ENCODE peak calls at places on chromosomes 16 and 17, in ten cellular contexts. P is A549; R is upper lobe of left lung; X is osteoblast; T is CD8-positive, alpha-beta T cell; A is cardiac muscle cell; S is adrenal gland; F is ascending aorta; O is heart right ventricle; W is fibroblast of lung. J is an unnamed sample. For H3K4me1, the result is how much of the 10 kb centered on the place peaks cover.

GRCh38 chr16:19680972-19681371 is 37.1 kb downstream of the KNOP1 start:
- DNase-seq in P (no peak), R (no peak), X (no peak), T (no peak), A (no peak), S (no peak), F (no peak), O (no peak), W (no peak), J (no peak)

GRCh38 chr16:46688101-46688656 is 799 bp downstream of the VPS35 start:
- DNase-seq in P (no peak), R (peak), X (no peak), T (no peak), A (no peak), S (no peak), F (peak), O (peak), W (no peak), J (peak)

GRCh38 chr17:22496450-22496849 is 804.1 kb downstream of the KCNJ18 start:
- DNase-seq in P (no peak), R (no peak), X (no peak), T (no peak), A (no peak), S (no peak), F (no peak), O (no peak), W (no peak), J (no peak)

GRCh38 chr16:31106509-31107464 is 1.4 kb upstream of the BCKDK start:
- DNase-seq in P (no peak), R (no peak), X (peak), T (no peak), A (no peak), S (no peak), F (no peak), O (no peak), W (no peak), J (no peak)

GRCh38 chr17:6901086-6901485 is 69.6 kb upstream of the TEKT1 start:
- DNase-seq in P (no peak), R (no peak), X (peak), T (no peak), A (no peak), S (no peak), F (no peak), O (no peak), W (no peak), J (no peak)

GRCh38 chr17:74325743-74326379 is at the start of gene KIF19:
- DNase-seq in P (no peak), R (peak), X (peak), T (peak), A (peak), S (peak), F (no peak), O (peak), W (no peak), J (peak)

GRCh38 chr16:11253009-11253994 is 2.7 kb downstream of the SOCS1 start:
- DNase-seq in P (no peak), R (no peak), X (peak), T (peak), A (no peak), S (no peak), F (no peak), O (no peak), W (peak), J (no peak)

GRCh38 chr17:79990051-79990592 is 45.5 kb downstream of the TBC1D16 start:
- DNase-seq in P (no peak), R (no peak), X (peak), T (no peak), A (peak), S (no peak), F (no peak), O (no peak), W (no peak), J (peak)

GRCh38 chr16:68782198-68783174 is 45.4 kb downstream of the CDH1 start:
- DNase-seq in P (no peak), R (peak), X (no peak), T (no peak), A (no peak), S (no peak), F (no peak), O (no peak), W (no peak), J (no peak)

GRCh38 chr17:49486012-49486641 is 9.0 kb upstream of the NGFR start:
- DNase-seq in P (no peak), R (no peak), X (no peak), T (no peak), A (peak), S (no peak), F (no peak), O (no peak), W (no peak), J (no peak)

GRCh38 chr16:17307501-17307900 is 163.3 kb downstream of the XYLT1 start:
- DNase-seq in P (no peak), R (no peak), X (no peak), T (no peak), A (no peak), S (no peak), F (no peak), O (no peak), W (no peak), J (no peak)

GRCh38 chr16:21184834-21185233 is 26.4 kb downstream of the LDAF1 start:
- DNase-seq in P (no peak), R (no peak), X (no peak), T (no peak), A (no peak), S (no peak), F (no peak), O (no peak), W (no peak), J (no peak)

GRCh38 chr17:36849871-36850348 is 87.4 kb upstream of the LHX1 start:
- DNase-seq in P (peak), R (no peak), X (no peak), T (no peak), A (peak), S (no peak), F (no peak), O (no peak), W (peak), J (no peak)

GRCh38 chr16:84177740-84178070 is 9.2 kb downstream of the TAF1C start:
- DNase-seq in P (no peak), R (no peak), X (peak), T (no peak), A (no peak), S (peak), F (no peak), O (no peak), W (no peak), J (no peak)

GRCh38 chr16:54506691-54507090 is 220.1 kb upstream of the IRX3 start:
- DNase-seq in P (no peak), R (peak), X (no peak), T (no peak), A (peak), S (no peak), F (no peak), O (no peak), W (no peak), J (no peak)

GRCh38 chr17:12107905-12108304 is 87.2 kb downstream of the MAP2K4 start:
- DNase-seq in P (no peak), R (no peak), X (no peak), T (no peak), A (no peak), S (no peak), F (no peak), O (no peak), W (peak), J (no peak)

GRCh38 chr17:41632482-41633105 is 8.2 kb upstream of the KRT17 start:
- DNase-seq in P (no peak), R (no peak), X (peak), T (no peak), A (no peak), S (no peak), F (no peak), O (no peak), W (no peak), J (no peak)

GRCh38 chr16:10984509-10984908 is 40.1 kb downstream of the CLEC16A start:
- DNase-seq in P (no peak), R (no peak), X (peak), T (no peak), A (no peak), S (no peak), F (no peak), O (no peak), W (peak), J (no peak)

GRCh38 chr16:78695371-78695770 is 595.9 kb downstream of the WWOX start:
- DNase-seq in P (no peak), R (no peak), X (no peak), T (no peak), A (no peak), S (peak), F (no peak), O (no peak), W (no peak), J (no peak)

GRCh38 chr16:29821663-29822115 is 1.4 kb downstream of the MVP start:
- DNase-seq in P (peak), R (peak), X (peak), T (no peak), A (no peak), S (peak), F (no peak), O (no peak), W (peak), J (no peak)
- H3K4me3 ChIP-seq in P (peak), R (peak), X (peak), T (peak), A (no peak), S (peak), F (peak), O (peak), W (peak), J (peak)

GRCh38 chr16:89131783-89132182 is 38.1 kb downstream of the ACSF3 start:
- DNase-seq in P (no peak), R (no peak), X (no peak), T (no peak), A (no peak), S (no peak), F (no peak), O (no peak), W (no peak), J (no peak)
- H3K4me1 ChIP-seq in P (under half), R (under half), X (under half), T (under half), A (under half), S (under half), F (under half), O (under half), W (under half), J (under half)

GRCh38 chr16:24834459-24835335 is 11.1 kb upstream of the SLC5A11 start:
- DNase-seq in P (peak), R (no peak), X (peak), T (no peak), A (peak), S (no peak), F (no peak), O (no peak), W (peak), J (peak)
- TF ChIP-seq CTCF in P (peak), R (peak), X (peak), T (no peak), A (peak), S (no peak), F (no peak), O (peak), W (peak), J (peak)

GRCh38 chr16:2122429-2122828 is 13.3 kb downstream of the PKD1 start:
- DNase-seq in P (no peak), R (no peak), X (peak), T (no peak), A (no peak), S (no peak), F (no peak), O (no peak), W (no peak), J (no peak)

GRCh38 chr16:2121853-2122252 is 13.8 kb downstream of the PKD1 start:
- DNase-seq in P (no peak), R (no peak), X (peak), T (no peak), A (no peak), S (no peak), F (no peak), O (no peak), W (no peak), J (no peak)
- H3K4me3 ChIP-seq in P (no peak), R (no peak), X (no peak), T (no peak), A (no peak), S (no peak), F (peak), O (peak), W (no peak), J (no peak)

GRCh38 chr16:75072239-75072947 is 44.2 kb downstream of the LDHD start:
- DNase-seq in P (no peak), R (no peak), X (no peak), T (no peak), A (no peak), S (no peak), F (no peak), O (no peak), W (no peak), J (no peak)

GRCh38 chr16:75075688-75076268 is 40.8 kb downstream of the LDHD start:
- DNase-seq in P (no peak), R (no peak), X (no peak), T (no peak), A (no peak), S (no peak), F (no peak), O (no peak), W (no peak), J (no peak)

GRCh38 chr16:75073551-75074414 is 42.8 kb downstream of the LDHD start:
- DNase-seq in P (no peak), R (no peak), X (no peak), T (no peak), A (no peak), S (no peak), F (no peak), O (no peak), W (no peak), J (no peak)

GRCh38 chr16:75074415-75074793 is 42.2 kb downstream of the LDHD start:
- DNase-seq in P (no peak), R (no peak), X (no peak), T (no peak), A (no peak), S (no peak), F (no peak), O (no peak), W (no peak), J (no peak)

DNA sequence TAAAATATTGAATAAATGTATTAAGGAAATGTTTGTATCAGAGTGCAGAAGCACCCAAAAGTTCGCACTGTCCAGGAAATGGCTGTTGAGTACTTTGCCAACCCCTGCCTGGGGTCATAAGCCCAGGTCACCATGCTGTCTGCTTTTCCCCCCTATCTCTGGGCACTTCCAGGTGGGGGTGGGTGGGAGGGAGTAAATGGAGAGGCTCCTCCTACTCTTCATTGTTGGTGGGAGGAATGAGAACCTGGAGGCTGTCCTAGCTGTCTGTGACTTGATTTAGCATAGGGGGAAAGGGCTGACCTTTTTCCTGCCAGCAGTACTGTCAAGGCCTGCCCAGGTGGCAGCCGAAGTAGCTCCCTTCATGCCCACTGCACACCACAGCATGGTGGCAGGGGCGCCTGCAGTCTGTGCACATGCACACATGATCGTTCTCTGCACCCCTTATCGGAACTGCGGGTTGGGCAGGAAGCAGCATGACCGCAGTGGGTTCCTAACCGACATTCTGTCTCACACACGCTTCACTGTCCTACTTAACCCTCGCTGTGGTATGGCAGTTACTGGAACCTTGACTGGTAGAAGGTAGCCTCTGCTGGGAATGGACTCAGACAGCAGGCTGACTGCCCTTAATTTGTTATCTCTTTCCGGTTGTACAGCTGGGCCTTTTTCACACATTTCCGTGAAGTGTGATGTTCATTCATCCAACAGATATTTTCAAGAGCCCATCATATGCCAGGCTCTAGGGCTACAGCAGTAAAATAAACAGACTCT is 41.5 kb downstream of the LDHD start:
- DNase-seq in P (no peak), R (peak), X (no peak), T (peak), A (no peak), S (no peak), F (peak), O (no peak), W (no peak), J (no peak)
- H3K4me1 ChIP-seq in P (under half), R (under half), X (under half), T (under half), A (under half), S (under half), F (under half), O (under half), W (under half), J (under half)

GRCh38 chr17:28726396-28726911 is 421 bp upstream of the TLCD1 start:
- DNase-seq in P (peak), R (no peak), X (no peak), T (no peak), A (peak), S (peak), F (no peak), O (peak), W (peak), J (peak)
- TF ChIP-seq CTCF in P (no peak), R (no peak), X (no peak), T (no peak), A (no peak), S (no peak), F (no peak), O (no peak), W (no peak), J (no peak)

J was measured in colonic mucosa.